ENCODE peak calls at places on chromosomes 7 and 10, in nine cellular contexts. One of them, this sample, is unnamed.

GRCh38 chr10:21406595-21407218 is 118.8 kb downstream of the SKIDA1 start:
- DNase-seq in left lung: no peak
- DNase-seq in A549: no peak
- DNase-seq in H7: no peak
- DNase-seq in lower lobe of right lung: no peak
- DNase-seq in CD4-positive, CD25-positive, alpha-beta regulatory T cell: peak
- DNase-seq in ascending aorta: no peak
- DNase-seq in HL-60: no peak
- DNase-seq in spleen: no peak
- DNase-seq in this sample: no peak

GRCh38 chr7:32533313-32534024 is 38.2 kb downstream of the AVL9 start:
- DNase-seq in H7: no peak
- DNase-seq in A549: no peak
- DNase-seq in left lung: no peak
- DNase-seq in CD4-positive, CD25-positive, alpha-beta regulatory T cell: no peak
- DNase-seq in spleen: no peak
- DNase-seq in lower lobe of right lung: no peak
- DNase-seq in ascending aorta: no peak
- DNase-seq in HL-60: no peak
- DNase-seq in this sample: no peak

GRCh38 chr10:95049919-95050318 is 19.4 kb downstream of the CYP2C8 start:
- DNase-seq in ascending aorta: no peak
- DNase-seq in CD4-positive, CD25-positive, alpha-beta regulatory T cell: no peak
- DNase-seq in left lung: no peak
- DNase-seq in A549: no peak
- DNase-seq in H7: no peak
- DNase-seq in lower lobe of right lung: no peak
- DNase-seq in HL-60: no peak
- DNase-seq in spleen: no peak
- DNase-seq in this sample: no peak

GRCh38 chr10:71086439-71087080 is 125.8 kb upstream of the UNC5B start:
- DNase-seq in H7: no peak
- DNase-seq in ascending aorta: peak
- DNase-seq in spleen: peak
- DNase-seq in left lung: no peak
- DNase-seq in CD4-positive, CD25-positive, alpha-beta regulatory T cell: no peak
- DNase-seq in HL-60: no peak
- DNase-seq in lower lobe of right lung: no peak
- DNase-seq in A549: no peak
- DNase-seq in this sample: no peak

GRCh38 chr7:40918701-40919271 is 784.0 kb downstream of the SUGCT start:
- DNase-seq in left lung: no peak
- DNase-seq in ascending aorta: no peak
- DNase-seq in CD4-positive, CD25-positive, alpha-beta regulatory T cell: no peak
- DNase-seq in A549: no peak
- DNase-seq in HL-60: no peak
- DNase-seq in lower lobe of right lung: no peak
- DNase-seq in H7: no peak
- DNase-seq in spleen: no peak
- DNase-seq in this sample: no peak

GRCh38 chr10:43304687-43305333 is 37.9 kb upstream of the RASGEF1A start:
- DNase-seq in H7: peak
- DNase-seq in left lung: peak
- DNase-seq in ascending aorta: peak
- DNase-seq in HL-60: peak
- DNase-seq in CD4-positive, CD25-positive, alpha-beta regulatory T cell: peak
- DNase-seq in A549: peak
- DNase-seq in spleen: peak
- DNase-seq in lower lobe of right lung: peak
- DNase-seq in this sample: peak

GRCh38 chr7:108235451-108236061 is 105.4 kb upstream of the LAMB4 start:
- DNase-seq in CD4-positive, CD25-positive, alpha-beta regulatory T cell: no peak
- DNase-seq in A549: no peak
- DNase-seq in HL-60: no peak
- DNase-seq in left lung: no peak
- DNase-seq in lower lobe of right lung: no peak
- DNase-seq in H7: no peak
- DNase-seq in spleen: no peak
- DNase-seq in ascending aorta: no peak
- DNase-seq in this sample: no peak

GRCh38 chr7:100477871-100478248 is 1.2 kb downstream of the TSC22D4 start:
- DNase-seq in A549: no peak
- DNase-seq in H7: peak
- DNase-seq in lower lobe of right lung: no peak
- DNase-seq in spleen: no peak
- DNase-seq in HL-60: no peak
- DNase-seq in ascending aorta: no peak
- DNase-seq in CD4-positive, CD25-positive, alpha-beta regulatory T cell: no peak
- DNase-seq in left lung: peak
- DNase-seq in this sample: no peak

GRCh38 chr7:24283559-24283899 is 461 bp upstream of the NPY start:
- DNase-seq in spleen: no peak
- DNase-seq in H7: no peak
- DNase-seq in ascending aorta: no peak
- DNase-seq in left lung: peak
- DNase-seq in A549: no peak
- DNase-seq in HL-60: no peak
- DNase-seq in lower lobe of right lung: no peak
- DNase-seq in CD4-positive, CD25-positive, alpha-beta regulatory T cell: no peak
- DNase-seq in this sample: no peak

GRCh38 chr7:24290004-24290641 is 6.1 kb downstream of the NPY start:
- DNase-seq in ascending aorta: no peak
- DNase-seq in CD4-positive, CD25-positive, alpha-beta regulatory T cell: peak
- DNase-seq in spleen: no peak
- DNase-seq in HL-60: peak
- DNase-seq in left lung: no peak
- DNase-seq in A549: peak
- DNase-seq in lower lobe of right lung: no peak
- DNase-seq in H7: peak
- DNase-seq in this sample: no peak

GRCh38 chr7:24283900-24284698 is at the start of gene NPY:
- DNase-seq in lower lobe of right lung: no peak
- DNase-seq in ascending aorta: no peak
- DNase-seq in left lung: peak
- DNase-seq in A549: no peak
- DNase-seq in H7: peak
- DNase-seq in HL-60: no peak
- DNase-seq in spleen: peak
- DNase-seq in CD4-positive, CD25-positive, alpha-beta regulatory T cell: peak
- DNase-seq in this sample: no peak

GRCh38 chr7:24279512-24279911 is 4.5 kb upstream of the NPY start:
- DNase-seq in spleen: no peak
- DNase-seq in left lung: no peak
- DNase-seq in CD4-positive, CD25-positive, alpha-beta regulatory T cell: no peak
- DNase-seq in ascending aorta: no peak
- DNase-seq in HL-60: no peak
- DNase-seq in lower lobe of right lung: no peak
- DNase-seq in H7: no peak
- DNase-seq in A549: no peak
- DNase-seq in this sample: no peak

DNA sequence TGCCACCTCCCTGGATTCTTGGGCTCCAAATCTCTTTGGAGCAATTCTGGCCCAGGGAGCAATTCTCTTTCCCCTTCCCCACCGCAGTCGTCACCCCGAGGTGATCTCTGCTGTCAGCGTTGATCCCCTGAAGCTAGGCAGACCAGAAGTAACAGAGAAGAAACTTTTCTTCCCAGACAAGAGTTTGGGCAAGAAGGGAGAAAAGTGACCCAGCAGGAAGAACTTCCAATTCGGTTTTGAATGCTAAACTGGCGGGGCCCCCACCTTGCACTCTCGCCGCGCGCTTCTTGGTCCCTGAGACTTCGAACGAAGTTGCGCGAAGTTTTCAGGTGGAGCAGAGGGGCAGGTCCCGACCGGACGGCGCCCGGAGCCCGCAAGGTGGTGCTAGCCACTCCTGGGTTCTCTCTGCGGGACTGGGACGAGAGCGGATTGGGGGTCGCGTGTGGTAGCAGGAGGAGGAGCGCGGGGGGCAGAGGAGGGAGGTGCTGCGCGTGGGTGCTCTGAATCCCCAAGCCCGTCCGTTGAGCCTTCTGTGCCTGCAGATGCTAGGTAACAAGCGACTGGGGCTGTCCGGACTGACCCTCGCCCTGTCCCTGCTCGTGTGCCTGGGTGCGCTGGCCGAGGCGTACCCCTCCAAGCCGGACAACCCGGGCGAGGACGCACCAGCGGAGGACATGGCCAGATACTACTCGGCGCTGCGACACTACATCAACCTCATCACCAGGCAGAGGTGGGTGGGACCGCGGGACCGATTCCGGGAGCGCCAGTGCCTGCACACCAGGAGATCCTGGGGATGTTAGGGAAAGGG is 913 bp downstream of the NPY start:
- DNase-seq in H7: peak
- DNase-seq in left lung: peak
- DNase-seq in spleen: peak
- DNase-seq in A549: no peak
- DNase-seq in HL-60: no peak
- DNase-seq in lower lobe of right lung: no peak
- DNase-seq in ascending aorta: no peak
- DNase-seq in CD4-positive, CD25-positive, alpha-beta regulatory T cell: no peak
- DNase-seq in this sample: no peak
- H3K4me3 ChIP-seq in H7: peak
- H3K4me3 ChIP-seq in left lung: no peak
- H3K4me3 ChIP-seq in spleen: peak
- H3K4me3 ChIP-seq in A549: peak
- H3K4me3 ChIP-seq in HL-60: no peak
- H3K4me3 ChIP-seq in lower lobe of right lung: peak
- H3K4me3 ChIP-seq in ascending aorta: peak
- H3K4me3 ChIP-seq in CD4-positive, CD25-positive, alpha-beta regulatory T cell: no peak
- H3K4me3 ChIP-seq in this sample: peak

DNA sequence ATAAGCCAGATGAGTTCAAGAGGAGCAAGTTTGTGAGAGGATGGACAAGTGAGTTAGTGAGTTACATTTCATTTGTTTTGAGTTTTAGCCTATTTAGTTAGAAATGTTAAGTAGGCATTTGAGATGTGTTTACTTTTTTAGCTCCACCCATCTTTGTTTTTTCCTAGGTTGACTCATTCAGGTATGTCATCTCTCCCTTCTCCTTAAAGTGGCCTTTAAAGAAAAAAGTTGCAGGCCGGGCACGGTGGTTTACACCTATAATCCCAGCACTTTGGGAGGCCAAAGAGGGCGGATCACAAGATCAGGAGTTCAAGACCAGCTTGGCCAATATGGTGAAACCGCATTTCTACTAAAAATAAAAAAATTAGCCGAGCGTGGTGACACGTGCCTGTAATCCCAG is 71.2 kb downstream of the BMPR1A start:
- DNase-seq in left lung: no peak
- DNase-seq in CD4-positive, CD25-positive, alpha-beta regulatory T cell: no peak
- DNase-seq in lower lobe of right lung: no peak
- DNase-seq in A549: no peak
- DNase-seq in HL-60: no peak
- DNase-seq in ascending aorta: no peak
- DNase-seq in spleen: no peak
- DNase-seq in H7: no peak
- DNase-seq in this sample: no peak
- H3K4me3 ChIP-seq in left lung: no peak
- H3K4me3 ChIP-seq in CD4-positive, CD25-positive, alpha-beta regulatory T cell: no peak
- H3K4me3 ChIP-seq in lower lobe of right lung: no peak
- H3K4me3 ChIP-seq in A549: no peak
- H3K4me3 ChIP-seq in HL-60: no peak
- H3K4me3 ChIP-seq in ascending aorta: no peak
- H3K4me3 ChIP-seq in spleen: no peak
- H3K4me3 ChIP-seq in H7: no peak
- H3K4me3 ChIP-seq in this sample: no peak

DNA sequence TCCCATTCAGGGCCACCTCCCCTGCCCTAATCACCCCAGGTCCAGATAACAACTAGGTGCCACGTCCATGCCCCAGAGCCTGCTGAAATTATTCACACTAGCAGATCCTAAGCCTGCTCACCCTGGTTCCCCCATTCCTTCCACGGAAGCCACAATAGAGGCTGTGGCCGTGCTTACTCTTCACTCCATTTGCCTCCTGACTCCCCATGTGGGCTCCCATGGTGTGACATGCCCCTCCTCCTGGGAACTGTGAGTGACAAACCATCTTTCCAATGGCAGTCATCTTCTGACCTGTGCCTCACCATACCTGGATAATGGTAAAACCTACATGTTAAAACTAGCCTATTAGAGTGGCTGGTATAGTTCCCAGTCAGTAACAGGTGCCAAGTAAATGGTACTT is 216.2 kb upstream of the PRKCQ start:
- DNase-seq in H7: no peak
- DNase-seq in left lung: no peak
- DNase-seq in lower lobe of right lung: no peak
- DNase-seq in HL-60: no peak
- DNase-seq in spleen: no peak
- DNase-seq in CD4-positive, CD25-positive, alpha-beta regulatory T cell: no peak
- DNase-seq in A549: no peak
- DNase-seq in ascending aorta: no peak
- DNase-seq in this sample: no peak
- H3K4me3 ChIP-seq in H7: no peak
- H3K4me3 ChIP-seq in left lung: no peak
- H3K4me3 ChIP-seq in lower lobe of right lung: no peak
- H3K4me3 ChIP-seq in HL-60: no peak
- H3K4me3 ChIP-seq in spleen: no peak
- H3K4me3 ChIP-seq in CD4-positive, CD25-positive, alpha-beta regulatory T cell: no peak
- H3K4me3 ChIP-seq in A549: no peak
- H3K4me3 ChIP-seq in ascending aorta: no peak
- H3K4me3 ChIP-seq in this sample: no peak

GRCh38 chr7:16975712-16976111 is 93.9 kb upstream of the AGR3 start:
- DNase-seq in H7: no peak
- DNase-seq in CD4-positive, CD25-positive, alpha-beta regulatory T cell: peak
- DNase-seq in lower lobe of right lung: no peak
- DNase-seq in A549: no peak
- DNase-seq in spleen: no peak
- DNase-seq in ascending aorta: no peak
- DNase-seq in left lung: no peak
- DNase-seq in HL-60: peak
- DNase-seq in this sample: no peak

GRCh38 chr7:16967174-16967868 is 85.5 kb upstream of the AGR3 start:
- DNase-seq in ascending aorta: no peak
- DNase-seq in lower lobe of right lung: no peak
- DNase-seq in A549: no peak
- DNase-seq in left lung: no peak
- DNase-seq in spleen: no peak
- DNase-seq in CD4-positive, CD25-positive, alpha-beta regulatory T cell: no peak
- DNase-seq in H7: no peak
- DNase-seq in HL-60: no peak
- DNase-seq in this sample: no peak

DNA sequence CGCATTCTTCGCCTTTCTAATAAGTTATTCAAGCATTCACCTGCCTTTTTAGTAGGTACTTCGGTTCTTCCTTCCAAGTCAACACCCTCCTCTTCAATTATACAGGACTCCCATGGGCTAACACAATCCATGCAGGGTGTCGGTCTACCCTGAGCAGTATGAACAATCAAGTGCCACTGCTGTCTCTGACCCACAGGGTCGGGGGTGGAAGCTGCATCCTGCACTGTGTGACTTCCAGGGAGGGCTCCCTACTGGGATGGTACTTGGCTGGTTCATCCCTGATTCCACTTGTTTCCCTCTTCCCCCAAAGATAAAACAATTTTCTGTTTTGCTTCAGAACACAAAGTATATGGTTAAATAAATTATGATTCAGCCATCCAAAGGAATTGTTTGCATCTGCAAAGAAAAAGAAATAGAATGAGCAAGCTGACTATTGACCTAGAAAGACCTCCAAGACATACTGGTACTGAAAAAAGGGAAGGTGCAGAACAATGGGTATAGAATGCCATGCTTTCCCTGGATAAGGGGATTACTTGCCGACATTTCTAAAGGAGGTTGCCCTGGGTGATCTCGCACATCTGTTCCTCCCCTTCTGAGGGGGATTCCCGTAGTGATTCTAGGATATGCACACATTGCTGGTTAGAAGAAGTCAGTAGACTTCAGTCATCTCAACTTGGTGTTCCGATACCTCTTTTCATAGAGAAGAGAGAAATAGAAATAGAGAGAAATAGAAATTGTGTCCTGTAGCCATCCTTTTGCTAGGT is 89.1 kb upstream of the AGR3 start:
- DNase-seq in ascending aorta: no peak
- DNase-seq in HL-60: no peak
- DNase-seq in left lung: no peak
- DNase-seq in A549: no peak
- DNase-seq in lower lobe of right lung: no peak
- DNase-seq in CD4-positive, CD25-positive, alpha-beta regulatory T cell: no peak
- DNase-seq in spleen: no peak
- DNase-seq in H7: peak
- DNase-seq in this sample: no peak
- H3K4me3 ChIP-seq in ascending aorta: no peak
- H3K4me3 ChIP-seq in HL-60: no peak
- H3K4me3 ChIP-seq in left lung: no peak
- H3K4me3 ChIP-seq in A549: no peak
- H3K4me3 ChIP-seq in lower lobe of right lung: no peak
- H3K4me3 ChIP-seq in CD4-positive, CD25-positive, alpha-beta regulatory T cell: no peak
- H3K4me3 ChIP-seq in spleen: no peak
- H3K4me3 ChIP-seq in H7: no peak
- H3K4me3 ChIP-seq in this sample: no peak

This sample was measured in naive thymus-derived CD4-positive, alpha-beta T cell.